ENCODE peak calls at places on chromosomes 1 and 21, in four cellular contexts. One of them, this sample, is unnamed.
A peak's percentile ranks its signal among the peaks of the same experiment; 100 is the strongest.

GRCh38 chr1:224894915-224895314 is 34.6 kb upstream of the DNAH14 start:
- DNase-seq in NCI-H2029: no peak
- DNase-seq in naive thymus-derived CD4-positive, alpha-beta T cell: no peak
- DNase-seq in neural progenitor cell: peak; percentile 46
- DNase-seq in this sample: no peak

GRCh38 chr1:64962447-64962846 is 3.9 kb downstream of the JAK1 start:
- DNase-seq in neural progenitor cell: no peak
- DNase-seq in NCI-H2029: no peak
- DNase-seq in naive thymus-derived CD4-positive, alpha-beta T cell: peak; percentile 35
- DNase-seq in this sample: no peak

GRCh38 chr1:186703209-186703766 is 23.1 kb upstream of the PTGS2 start:
- DNase-seq in neural progenitor cell: no peak
- DNase-seq in NCI-H2029: no peak
- DNase-seq in naive thymus-derived CD4-positive, alpha-beta T cell: no peak
- DNase-seq in this sample: no peak

GRCh38 chr1:16175610-16176553 is 20.0 kb upstream of the EPHA2 start:
- DNase-seq in NCI-H2029: peak; percentile 48
- DNase-seq in naive thymus-derived CD4-positive, alpha-beta T cell: no peak
- DNase-seq in neural progenitor cell: peak; percentile 53
- DNase-seq in this sample: no peak

GRCh38 chr1:62361426-62361825 is 42.2 kb upstream of the KANK4 start:
- DNase-seq in naive thymus-derived CD4-positive, alpha-beta T cell: no peak
- DNase-seq in NCI-H2029: no peak
- DNase-seq in neural progenitor cell: no peak
- DNase-seq in this sample: no peak

GRCh38 chr1:53448241-53448841 is 10.9 kb upstream of the DMRTB1 start:
- DNase-seq in naive thymus-derived CD4-positive, alpha-beta T cell: no peak
- DNase-seq in NCI-H2029: no peak
- DNase-seq in neural progenitor cell: peak; percentile 26
- DNase-seq in this sample: no peak

GRCh38 chr1:23246274-23246673 is 29.0 kb upstream of the HTR1D start:
- DNase-seq in NCI-H2029: no peak
- DNase-seq in naive thymus-derived CD4-positive, alpha-beta T cell: no peak
- DNase-seq in neural progenitor cell: no peak
- DNase-seq in this sample: no peak

GRCh38 chr1:173405758-173406344 is 71.3 kb upstream of the PRDX6 start:
- DNase-seq in NCI-H2029: no peak
- DNase-seq in neural progenitor cell: no peak
- DNase-seq in naive thymus-derived CD4-positive, alpha-beta T cell: no peak
- DNase-seq in this sample: no peak

GRCh38 chr1:109312978-109313775 is 6.4 kb upstream of the MYBPHL start:
- DNase-seq in naive thymus-derived CD4-positive, alpha-beta T cell: no peak
- DNase-seq in NCI-H2029: no peak
- DNase-seq in neural progenitor cell: no peak
- DNase-seq in this sample: no peak

GRCh38 chr1:158112994-158113758 is 67.5 kb upstream of the CD1D start:
- DNase-seq in neural progenitor cell: peak; percentile 82
- DNase-seq in naive thymus-derived CD4-positive, alpha-beta T cell: no peak
- DNase-seq in NCI-H2029: no peak
- DNase-seq in this sample: no peak

GRCh38 chr1:194227157-194227556 is 1040.7 kb upstream of the B3GALT2 start:
- DNase-seq in neural progenitor cell: no peak
- DNase-seq in naive thymus-derived CD4-positive, alpha-beta T cell: no peak
- DNase-seq in NCI-H2029: no peak
- DNase-seq in this sample: no peak

GRCh38 chr21:36799869-36800268 is 101.0 kb downstream of the SIM2 start:
- DNase-seq in NCI-H2029: no peak
- DNase-seq in naive thymus-derived CD4-positive, alpha-beta T cell: no peak
- DNase-seq in neural progenitor cell: no peak
- DNase-seq in this sample: no peak

GRCh38 chr21:28538987-28539622 is 453.6 kb downstream of the LTN1 start:
- DNase-seq in NCI-H2029: no peak
- DNase-seq in naive thymus-derived CD4-positive, alpha-beta T cell: no peak
- DNase-seq in neural progenitor cell: no peak
- DNase-seq in this sample: no peak

GRCh38 chr1:56958526-56958925 is 7.3 kb downstream of the C8B start:
- DNase-seq in NCI-H2029: no peak
- DNase-seq in neural progenitor cell: peak; percentile 41
- DNase-seq in naive thymus-derived CD4-positive, alpha-beta T cell: no peak
- DNase-seq in this sample: no peak

GRCh38 chr1:3034728-3035610 is 13.7 kb downstream of the ACTRT2 start:
- DNase-seq in naive thymus-derived CD4-positive, alpha-beta T cell: no peak
- DNase-seq in NCI-H2029: no peak
- DNase-seq in neural progenitor cell: no peak
- DNase-seq in this sample: no peak

GRCh38 chr1:181208076-181208475 is 119.6 kb downstream of the IER5 start:
- DNase-seq in naive thymus-derived CD4-positive, alpha-beta T cell: no peak
- DNase-seq in neural progenitor cell: no peak
- DNase-seq in NCI-H2029: no peak
- DNase-seq in this sample: no peak

GRCh38 chr1:35298464-35298863 is 30.0 kb downstream of the ZMYM4 start:
- DNase-seq in neural progenitor cell: peak; percentile 61
- DNase-seq in naive thymus-derived CD4-positive, alpha-beta T cell: peak; percentile 46
- DNase-seq in NCI-H2029: no peak
- DNase-seq in this sample: no peak

GRCh38 chr21:33117268-33117888 is 47.4 kb downstream of the OLIG1 start:
- DNase-seq in naive thymus-derived CD4-positive, alpha-beta T cell: no peak
- DNase-seq in neural progenitor cell: no peak
- DNase-seq in NCI-H2029: no peak
- DNase-seq in this sample: no peak

GRCh38 chr1:8679411-8679800 is 138.0 kb downstream of the RERE start:
- DNase-seq in NCI-H2029: no peak
- DNase-seq in neural progenitor cell: no peak
- DNase-seq in naive thymus-derived CD4-positive, alpha-beta T cell: no peak
- DNase-seq in this sample: no peak

GRCh38 chr21:32807717-32808380 is 36.3 kb upstream of the PAXBP1 start:
- DNase-seq in neural progenitor cell: peak; percentile 37
- DNase-seq in naive thymus-derived CD4-positive, alpha-beta T cell: no peak
- DNase-seq in NCI-H2029: no peak
- DNase-seq in this sample: no peak

This sample was measured in NCI-H774.